ENCODE peak calls at places on chromosomes 7 and 10, in eight cellular contexts. R is activated T-cell treated with anti-CD3 and anti-CD28 coated beads for 1 hour; F is psoas muscle; L is T-helper 9 cell; J is activated CD8-positive, alpha-beta T cell treated with anti-CD3 and anti-CD28 coated beads for 36 hours; A is activated CD4-positive, alpha-beta T cell treated with anti-CD3 and anti-CD28 coated beads, Interleukin-2, amount 10 ng/mL, durations not matched to agents 7 days and 5 days; B is NCI-H446; G is hypothalamus. Q is an unnamed sample.

GRCh38 chr10:103772096-103772845 is 83.1 kb downstream of the SH3PXD2A start:
- DNase-seq in F (peak; percentile 92), R (peak; percentile 47), G (no peak), L (peak; percentile 42), J (peak; percentile 72), B (no peak), A (peak; percentile 66), Q (peak; percentile 89)

GRCh38 chr7:80312139-80312661 is 177.6 kb downstream of the GNAI1 start:
- DNase-seq in F (no peak), J (peak; percentile 6), A (peak; percentile 21), L (no peak), G (no peak), R (no peak), B (no peak), Q (peak; percentile 23)

GRCh38 chr7:129644634-129645230 is 33.2 kb downstream of the NRF1 start:
- DNase-seq in B (peak; percentile 2), R (no peak), J (no peak), A (no peak), G (no peak), L (no peak), F (no peak), Q (no peak)

GRCh38 chr10:51224610-51225230 is 150.4 kb downstream of the PRKG1 start:
- DNase-seq in A (no peak), R (no peak), J (no peak), F (no peak), G (no peak), B (no peak), L (no peak), Q (no peak)

GRCh38 chr7:157423348-157423747 is 86.5 kb downstream of the DNAJB6 start:
- DNase-seq in R (no peak), A (no peak), G (no peak), B (no peak), F (no peak), L (no peak), J (no peak), Q (no peak)

GRCh38 chr10:97042716-97043562 is 142.8 kb downstream of the SLIT1 start:
- DNase-seq in F (no peak), R (no peak), G (no peak), A (no peak), L (no peak), B (no peak), J (no peak), Q (no peak)

GRCh38 chr10:1605999-1606940 is 131.1 kb downstream of the ADARB2 start:
- DNase-seq in L (no peak), F (no peak), A (no peak), B (no peak), J (no peak), R (no peak), G (no peak), Q (no peak)

GRCh38 chr10:97140887-97141745 is 44.6 kb downstream of the SLIT1 start:
- DNase-seq in F (no peak), B (no peak), L (no peak), R (no peak), J (no peak), G (no peak), A (no peak), Q (no peak)

GRCh38 chr7:73830872-73831655 is at the start of gene CLDN4:
- DNase-seq in F (no peak), J (no peak), L (no peak), A (no peak), R (no peak), G (no peak), B (no peak), Q (peak; percentile 98)

GRCh38 chr7:92461027-92462003 is 14.0 kb downstream of the GATAD1 start:
- DNase-seq in F (no peak), G (no peak), R (peak; percentile 2), J (peak; percentile 41), B (peak; percentile 6), L (no peak), A (peak; percentile 38), Q (peak; percentile 28)

GRCh38 chr7:32019008-32019578 is 51.1 kb downstream of the PDE1C start:
- DNase-seq in J (no peak), R (no peak), L (no peak), B (no peak), F (no peak), A (no peak), G (no peak), Q (no peak)

GRCh38 chr10:18140957-18141888 is 999 bp downstream of the CACNB2 start:
- DNase-seq in J (no peak), G (no peak), A (no peak), F (no peak), B (no peak), L (no peak), R (no peak), Q (peak; percentile 29)

GRCh38 chr10:116371737-116372136 is 47.5 kb downstream of the CCDC172 start:
- DNase-seq in R (no peak), J (no peak), G (no peak), L (no peak), B (no peak), A (no peak), F (no peak), Q (no peak)

Q was measured in colonic mucosa.